ENCODE peak calls at places on chromosomes 2 and 18, in eight cellular contexts. W, L, N, D, H, S, Z and M are unnamed samples.

GRCh38 chr2:10514743-10515142 is 66.6 kb upstream of the ODC1 start:
- DNase-seq in W (peak; percentile 46), L (no peak), N (no peak), D (peak; percentile 80), H (no peak), S (peak; percentile 98), Z (peak; percentile 10), M (no peak)

GRCh38 chr2:42808301-42808700 is 15.9 kb upstream of the HAAO start:
- DNase-seq in W (no peak), L (no peak), N (no peak), D (no peak), H (no peak), S (no peak), Z (no peak), M (no peak)

GRCh38 chr2:170814551-170815245 is 2.0 kb upstream of the GAD1 start:
- DNase-seq in W (no peak), L (peak; percentile 18), N (no peak), D (no peak), H (no peak), S (no peak), Z (no peak), M (no peak)

GRCh38 chr18:26464128-26465011 is 84.0 kb downstream of the KCTD1 start:
- DNase-seq in W (no peak), L (no peak), N (no peak), D (no peak), H (no peak), S (no peak), Z (no peak), M (no peak)

GRCh38 chr18:46536215-46536874 is 120.7 kb downstream of the LOXHD1 start:
- DNase-seq in W (no peak), L (no peak), N (no peak), D (no peak), H (no peak), S (peak; percentile 47), Z (no peak), M (no peak)

GRCh38 chr2:98771771-98772521 is 41.0 kb upstream of the MGAT4A start:
- DNase-seq in W (no peak), L (no peak), N (no peak), D (peak; percentile 83), H (peak; percentile 58), S (no peak), Z (peak; percentile 77), M (no peak)

GRCh38 chr2:206011018-206011614 is 74.9 kb downstream of the INO80D start:
- DNase-seq in W (no peak), L (no peak), N (no peak), D (no peak), H (no peak), S (no peak), Z (no peak), M (no peak)

GRCh38 chr2:150482111-150482510 is 5.4 kb downstream of the RND3 start:
- DNase-seq in W (no peak), L (no peak), N (no peak), D (no peak), H (no peak), S (peak; percentile 25), Z (no peak), M (no peak)

GRCh38 chr2:13819896-13820295 is 812.6 kb upstream of the LRATD1 start:
- DNase-seq in W (no peak), L (no peak), N (no peak), D (no peak), H (no peak), S (peak; percentile 39), Z (no peak), M (no peak)

GRCh38 chr2:64629329-64629781 is 24.4 kb downstream of the SERTAD2 start:
- DNase-seq in W (no peak), L (no peak), N (no peak), D (no peak), H (no peak), S (no peak), Z (no peak), M (no peak)

GRCh38 chr2:48568551-48568950 is 38.6 kb downstream of the STON1 start:
- DNase-seq in W (no peak), L (no peak), N (no peak), D (no peak), H (no peak), S (no peak), Z (no peak), M (no peak)

GRCh38 chr18:2086439-2086838 is 484.9 kb downstream of the METTL4 start:
- DNase-seq in W (no peak), L (no peak), N (no peak), D (no peak), H (no peak), S (no peak), Z (no peak), M (no peak)

GRCh38 chr2:231525248-231526163 is 4.7 kb downstream of the NMUR1 start:
- DNase-seq in W (peak; percentile 65), L (no peak), N (no peak), D (no peak), H (no peak), S (no peak), Z (no peak), M (no peak)

GRCh38 chr2:191038241-191038725 is 24.3 kb upstream of the STAT1 start:
- DNase-seq in W (no peak), L (no peak), N (no peak), D (no peak), H (no peak), S (peak; percentile 66), Z (peak; percentile 63), M (no peak)

GRCh38 chr2:100902833-100903405 is 83.0 kb downstream of the NPAS2 start:
- DNase-seq in W (no peak), L (no peak), N (no peak), D (peak; percentile 89), H (no peak), S (peak; percentile 100), Z (no peak), M (no peak)

GRCh38 chr18:22020867-22021370 is 148.5 kb upstream of the GATA6 start:
- DNase-seq in W (no peak), L (no peak), N (no peak), D (no peak), H (no peak), S (no peak), Z (no peak), M (no peak)

GRCh38 chr2:237280235-237280634 is 133.7 kb downstream of the COL6A3 start:
- DNase-seq in W (no peak), L (no peak), N (no peak), D (peak; percentile 91), H (no peak), S (peak; percentile 99), Z (no peak), M (no peak)

GRCh38 chr2:24912523-24912922 is 7.5 kb downstream of the ADCY3 start:
- DNase-seq in W (no peak), L (no peak), N (no peak), D (no peak), H (no peak), S (no peak), Z (no peak), M (no peak)

GRCh38 chr2:149648282-149649030 is 60.9 kb upstream of the MMADHC start:
- DNase-seq in W (no peak), L (no peak), N (no peak), D (peak; percentile 41), H (no peak), S (peak; percentile 96), Z (no peak), M (no peak)

GRCh38 chr18:34929336-34929780 is 111.9 kb upstream of the MAPRE2 start:
- DNase-seq in W (no peak), L (no peak), N (no peak), D (peak; percentile 35), H (no peak), S (peak; percentile 92), Z (no peak), M (no peak)

GRCh38 chr2:236211281-236211680 is 43.1 kb upstream of the GBX2 start:
- DNase-seq in W (no peak), L (no peak), N (no peak), D (no peak), H (no peak), S (no peak), Z (no peak), M (no peak)